ENCODE peak calls at places on chromosomes 4 and X, in ten cellular contexts. One of them, this sample, is unnamed.

GRCh38 chrX:130799393-130799792 is 103.6 kb downstream of the ENOX2 start:
- DNase-seq in HepG2: no peak
- DNase-seq in GM23248: peak; percentile 49
- DNase-seq in SK-N-SH: no peak
- DNase-seq in CD8-positive, alpha-beta T cell: no peak
- DNase-seq in tibial nerve: no peak
- DNase-seq in stomach: no peak
- DNase-seq in neural progenitor cell: no peak
- DNase-seq in kidney: no peak
- DNase-seq in mammary epithelial cell: peak; percentile 60
- DNase-seq in this sample: peak; percentile 18

GRCh38 chr4:7357296-7357680 is 77.4 kb downstream of the PSAPL1 start:
- DNase-seq in HepG2: no peak
- DNase-seq in GM23248: no peak
- DNase-seq in SK-N-SH: no peak
- DNase-seq in CD8-positive, alpha-beta T cell: no peak
- DNase-seq in tibial nerve: no peak
- DNase-seq in stomach: no peak
- DNase-seq in neural progenitor cell: no peak
- DNase-seq in kidney: peak; percentile 28
- DNase-seq in mammary epithelial cell: no peak
- DNase-seq in this sample: no peak

GRCh38 chr4:27463816-27464215 is 603.2 kb downstream of the STIM2 start:
- DNase-seq in HepG2: no peak
- DNase-seq in GM23248: peak; percentile 42
- DNase-seq in SK-N-SH: no peak
- DNase-seq in CD8-positive, alpha-beta T cell: no peak
- DNase-seq in tibial nerve: no peak
- DNase-seq in stomach: no peak
- DNase-seq in neural progenitor cell: no peak
- DNase-seq in kidney: no peak
- DNase-seq in mammary epithelial cell: peak; percentile 32
- DNase-seq in this sample: no peak

GRCh38 chr4:117699595-117699994 is 334.7 kb upstream of the NDST3 start:
- DNase-seq in HepG2: no peak
- DNase-seq in GM23248: no peak
- DNase-seq in SK-N-SH: no peak
- DNase-seq in CD8-positive, alpha-beta T cell: no peak
- DNase-seq in tibial nerve: no peak
- DNase-seq in stomach: no peak
- DNase-seq in neural progenitor cell: no peak
- DNase-seq in kidney: no peak
- DNase-seq in mammary epithelial cell: no peak
- DNase-seq in this sample: no peak

GRCh38 chr4:158209825-158210807 is at the start of gene TMEM144:
- DNase-seq in HepG2: peak; percentile 79
- DNase-seq in GM23248: peak; percentile 98
- DNase-seq in SK-N-SH: no peak
- DNase-seq in CD8-positive, alpha-beta T cell: no peak
- DNase-seq in tibial nerve: peak; percentile 82
- DNase-seq in stomach: peak; percentile 89
- DNase-seq in neural progenitor cell: peak; percentile 88
- DNase-seq in kidney: peak; percentile 97
- DNase-seq in mammary epithelial cell: peak; percentile 87
- DNase-seq in this sample: peak; percentile 93

GRCh38 chrX:55713635-55714034 is 3.9 kb upstream of the RRAGB start:
- DNase-seq in HepG2: no peak
- DNase-seq in GM23248: no peak
- DNase-seq in SK-N-SH: no peak
- DNase-seq in CD8-positive, alpha-beta T cell: no peak
- DNase-seq in tibial nerve: no peak
- DNase-seq in stomach: no peak
- DNase-seq in neural progenitor cell: no peak
- DNase-seq in kidney: no peak
- DNase-seq in mammary epithelial cell: no peak
- DNase-seq in this sample: no peak

GRCh38 chrX:94751611-94752010 is 1077.6 kb downstream of the FAM133A start:
- DNase-seq in HepG2: no peak
- DNase-seq in GM23248: no peak
- DNase-seq in SK-N-SH: no peak
- DNase-seq in CD8-positive, alpha-beta T cell: no peak
- DNase-seq in tibial nerve: no peak
- DNase-seq in stomach: no peak
- DNase-seq in neural progenitor cell: peak; percentile 34
- DNase-seq in kidney: no peak
- DNase-seq in mammary epithelial cell: no peak
- DNase-seq in this sample: no peak

GRCh38 chrX:153585827-153586226 is 13.1 kb downstream of the CCNQ start:
- DNase-seq in HepG2: no peak
- DNase-seq in GM23248: no peak
- DNase-seq in SK-N-SH: no peak
- DNase-seq in CD8-positive, alpha-beta T cell: no peak
- DNase-seq in tibial nerve: no peak
- DNase-seq in stomach: no peak
- DNase-seq in neural progenitor cell: no peak
- DNase-seq in kidney: no peak
- DNase-seq in mammary epithelial cell: no peak
- DNase-seq in this sample: no peak

GRCh38 chrX:71489540-71489939 is 43.4 kb upstream of the OGT start:
- DNase-seq in HepG2: no peak
- DNase-seq in GM23248: peak; percentile 67
- DNase-seq in SK-N-SH: no peak
- DNase-seq in CD8-positive, alpha-beta T cell: no peak
- DNase-seq in tibial nerve: no peak
- DNase-seq in stomach: no peak
- DNase-seq in neural progenitor cell: no peak
- DNase-seq in kidney: no peak
- DNase-seq in mammary epithelial cell: no peak
- DNase-seq in this sample: no peak

GRCh38 chr4:31088600-31089230 is 368.5 kb downstream of the PCDH7 start:
- DNase-seq in HepG2: no peak
- DNase-seq in GM23248: no peak
- DNase-seq in SK-N-SH: no peak
- DNase-seq in CD8-positive, alpha-beta T cell: no peak
- DNase-seq in tibial nerve: no peak
- DNase-seq in stomach: no peak
- DNase-seq in neural progenitor cell: no peak
- DNase-seq in kidney: no peak
- DNase-seq in mammary epithelial cell: no peak
- DNase-seq in this sample: peak; percentile 67

DNA sequence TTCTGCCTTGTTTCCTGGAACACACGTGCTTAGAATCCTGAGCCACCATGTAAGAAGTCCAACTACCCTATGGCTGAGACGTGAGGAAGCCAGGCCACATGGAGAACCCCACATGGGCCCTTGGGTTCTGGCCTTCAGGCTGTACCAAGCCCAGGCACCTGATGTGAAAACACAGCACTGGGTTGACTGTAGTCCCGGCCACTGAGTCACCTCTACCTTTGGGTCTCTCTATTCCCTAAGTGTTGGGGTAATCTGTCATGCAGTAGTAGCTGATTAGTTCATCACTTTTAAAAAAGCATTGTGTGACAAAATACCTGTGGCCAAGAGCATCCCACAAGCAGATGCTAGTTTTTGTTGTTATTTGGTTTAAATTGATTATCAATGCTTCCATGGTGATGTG is 24.3 kb downstream of the CFAP97 start:
- DNase-seq in HepG2: no peak
- DNase-seq in GM23248: no peak
- DNase-seq in SK-N-SH: no peak
- DNase-seq in CD8-positive, alpha-beta T cell: no peak
- DNase-seq in tibial nerve: no peak
- DNase-seq in stomach: no peak
- DNase-seq in neural progenitor cell: no peak
- DNase-seq in kidney: no peak
- DNase-seq in mammary epithelial cell: no peak
- DNase-seq in this sample: no peak
- H3K27ac ChIP-seq in HepG2: no peak overlapping the region
- H3K27ac ChIP-seq in GM23248: no peak overlapping the region
- H3K27ac ChIP-seq in SK-N-SH: no peak overlapping the region
- H3K27ac ChIP-seq in CD8-positive, alpha-beta T cell: no peak overlapping the region
- H3K27ac ChIP-seq in tibial nerve: no peak overlapping the region
- H3K27ac ChIP-seq in stomach: no peak overlapping the region
- H3K27ac ChIP-seq in neural progenitor cell: no peak overlapping the region
- H3K27ac ChIP-seq in kidney: no peak overlapping the region
- H3K27ac ChIP-seq in mammary epithelial cell: no peak overlapping the region
- H3K27ac ChIP-seq in this sample: no peak overlapping the region

GRCh38 chr4:1794809-1795303 is 1.8 kb downstream of the FGFR3 start:
- DNase-seq in HepG2: no peak
- DNase-seq in GM23248: no peak
- DNase-seq in SK-N-SH: peak; percentile 68
- DNase-seq in CD8-positive, alpha-beta T cell: no peak
- DNase-seq in tibial nerve: no peak
- DNase-seq in stomach: no peak
- DNase-seq in neural progenitor cell: peak; percentile 65
- DNase-seq in kidney: no peak
- DNase-seq in mammary epithelial cell: no peak
- DNase-seq in this sample: no peak
- H3K4me3 ChIP-seq in HepG2: peak overlapping the region; percentile 98
- H3K4me3 ChIP-seq in GM23248: no peak overlapping the region
- H3K4me3 ChIP-seq in SK-N-SH: peak overlapping the region; percentile 6
- H3K4me3 ChIP-seq in CD8-positive, alpha-beta T cell: peak overlapping the region; percentile 33
- H3K4me3 ChIP-seq in tibial nerve: no peak overlapping the region
- H3K4me3 ChIP-seq in stomach: peak overlapping the region; percentile 55
- H3K4me3 ChIP-seq in neural progenitor cell: peak overlapping the region; percentile 57
- H3K4me3 ChIP-seq in kidney: peak overlapping the region; percentile 58
- H3K4me3 ChIP-seq in mammary epithelial cell: peak overlapping the region; percentile 28
- H3K4me3 ChIP-seq in this sample: no peak overlapping the region

GRCh38 chrX:105553118-105553517 is 269.2 kb upstream of the NRK start:
- DNase-seq in HepG2: no peak
- DNase-seq in GM23248: no peak
- DNase-seq in SK-N-SH: no peak
- DNase-seq in CD8-positive, alpha-beta T cell: no peak
- DNase-seq in tibial nerve: no peak
- DNase-seq in stomach: no peak
- DNase-seq in neural progenitor cell: no peak
- DNase-seq in kidney: no peak
- DNase-seq in mammary epithelial cell: peak; percentile 90
- DNase-seq in this sample: no peak

DNA sequence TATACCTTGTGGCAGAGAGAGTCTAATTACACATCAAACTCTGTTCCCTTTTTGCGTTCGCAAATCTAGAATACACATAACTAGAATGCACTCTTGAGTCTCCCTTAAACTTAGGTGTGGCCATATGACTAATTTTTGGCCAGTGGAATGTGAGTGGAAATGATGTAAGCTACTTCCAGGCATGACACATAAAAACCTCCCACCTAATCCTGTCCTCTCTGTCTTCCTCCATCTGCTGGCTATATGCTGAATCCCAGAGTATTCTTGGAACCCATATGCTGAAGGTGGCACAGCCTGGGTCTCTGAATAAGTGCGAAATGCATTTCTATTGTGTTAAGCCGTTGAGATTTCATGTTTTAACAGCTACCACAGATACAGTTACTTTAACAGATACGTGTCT is 269.9 kb upstream of the NRK start:
- DNase-seq in HepG2: no peak
- DNase-seq in GM23248: no peak
- DNase-seq in SK-N-SH: no peak
- DNase-seq in CD8-positive, alpha-beta T cell: no peak
- DNase-seq in tibial nerve: no peak
- DNase-seq in stomach: no peak
- DNase-seq in neural progenitor cell: no peak
- DNase-seq in kidney: no peak
- DNase-seq in mammary epithelial cell: peak; percentile 94
- DNase-seq in this sample: no peak
- H3K27ac ChIP-seq in HepG2: no peak overlapping the region
- H3K27ac ChIP-seq in GM23248: no peak overlapping the region
- H3K27ac ChIP-seq in SK-N-SH: no peak overlapping the region
- H3K27ac ChIP-seq in CD8-positive, alpha-beta T cell: no peak overlapping the region
- H3K27ac ChIP-seq in tibial nerve: no peak overlapping the region
- H3K27ac ChIP-seq in stomach: no peak overlapping the region
- H3K27ac ChIP-seq in neural progenitor cell: no peak overlapping the region
- H3K27ac ChIP-seq in kidney: no peak overlapping the region
- H3K27ac ChIP-seq in mammary epithelial cell: peak overlapping the region; percentile 89
- H3K27ac ChIP-seq in this sample: no peak overlapping the region

GRCh38 chr4:115171220-115171619 is 57.8 kb upstream of the NDST4 start:
- DNase-seq in HepG2: no peak
- DNase-seq in GM23248: no peak
- DNase-seq in SK-N-SH: no peak
- DNase-seq in CD8-positive, alpha-beta T cell: no peak
- DNase-seq in tibial nerve: no peak
- DNase-seq in stomach: no peak
- DNase-seq in neural progenitor cell: no peak
- DNase-seq in kidney: no peak
- DNase-seq in mammary epithelial cell: no peak
- DNase-seq in this sample: no peak
- H3K4me3 ChIP-seq in HepG2: no peak overlapping the region
- H3K4me3 ChIP-seq in GM23248: no peak overlapping the region
- H3K4me3 ChIP-seq in SK-N-SH: no peak overlapping the region
- H3K4me3 ChIP-seq in CD8-positive, alpha-beta T cell: no peak overlapping the region
- H3K4me3 ChIP-seq in tibial nerve: no peak overlapping the region
- H3K4me3 ChIP-seq in stomach: no peak overlapping the region
- H3K4me3 ChIP-seq in neural progenitor cell: no peak overlapping the region
- H3K4me3 ChIP-seq in kidney: no peak overlapping the region
- H3K4me3 ChIP-seq in mammary epithelial cell: no peak overlapping the region
- H3K4me3 ChIP-seq in this sample: no peak overlapping the region

GRCh38 chr4:126757219-126757618 is 875.5 kb upstream of the INTU start:
- DNase-seq in HepG2: no peak
- DNase-seq in GM23248: no peak
- DNase-seq in SK-N-SH: no peak
- DNase-seq in CD8-positive, alpha-beta T cell: no peak
- DNase-seq in tibial nerve: no peak
- DNase-seq in stomach: no peak
- DNase-seq in neural progenitor cell: no peak
- DNase-seq in kidney: no peak
- DNase-seq in mammary epithelial cell: no peak
- DNase-seq in this sample: peak; percentile 22
- H3K27ac ChIP-seq in HepG2: no peak overlapping the region
- H3K27ac ChIP-seq in GM23248: no peak overlapping the region
- H3K27ac ChIP-seq in SK-N-SH: no peak overlapping the region
- H3K27ac ChIP-seq in CD8-positive, alpha-beta T cell: no peak overlapping the region
- H3K27ac ChIP-seq in tibial nerve: no peak overlapping the region
- H3K27ac ChIP-seq in stomach: no peak overlapping the region
- H3K27ac ChIP-seq in neural progenitor cell: no peak overlapping the region
- H3K27ac ChIP-seq in kidney: no peak overlapping the region
- H3K27ac ChIP-seq in mammary epithelial cell: no peak overlapping the region
- H3K27ac ChIP-seq in this sample: no peak overlapping the region

DNA sequence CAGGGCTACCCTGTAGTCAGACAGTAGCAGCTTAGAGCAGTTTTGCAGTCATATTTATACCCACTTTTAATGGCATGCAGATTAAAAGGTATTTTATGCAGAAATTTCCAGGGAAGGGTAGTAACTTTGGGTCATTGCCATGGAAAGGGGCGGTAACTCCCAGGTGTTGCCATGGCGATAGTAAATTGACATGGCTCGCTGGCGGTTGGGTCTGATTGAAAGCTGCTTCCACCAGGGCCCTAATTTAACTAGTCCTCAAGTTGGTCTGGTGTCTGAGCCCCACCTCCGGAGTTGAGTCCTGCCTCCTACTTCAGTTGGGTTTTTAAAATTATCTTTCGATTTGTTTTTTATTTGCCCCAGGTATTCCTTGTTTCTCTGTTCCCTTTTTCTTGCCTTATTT is 70.1 kb downstream of the NAA11 start:
- DNase-seq in HepG2: no peak
- DNase-seq in GM23248: no peak
- DNase-seq in SK-N-SH: no peak
- DNase-seq in CD8-positive, alpha-beta T cell: no peak
- DNase-seq in tibial nerve: no peak
- DNase-seq in stomach: no peak
- DNase-seq in neural progenitor cell: peak; percentile 64
- DNase-seq in kidney: no peak
- DNase-seq in mammary epithelial cell: no peak
- DNase-seq in this sample: no peak
- H3K4me3 ChIP-seq in HepG2: no peak overlapping the region
- H3K4me3 ChIP-seq in GM23248: no peak overlapping the region
- H3K4me3 ChIP-seq in SK-N-SH: no peak overlapping the region
- H3K4me3 ChIP-seq in CD8-positive, alpha-beta T cell: no peak overlapping the region
- H3K4me3 ChIP-seq in tibial nerve: no peak overlapping the region
- H3K4me3 ChIP-seq in stomach: no peak overlapping the region
- H3K4me3 ChIP-seq in neural progenitor cell: no peak overlapping the region
- H3K4me3 ChIP-seq in kidney: no peak overlapping the region
- H3K4me3 ChIP-seq in mammary epithelial cell: no peak overlapping the region
- H3K4me3 ChIP-seq in this sample: no peak overlapping the region